ENCODE peak calls at places on chromosomes 3 and 15, in six cellular contexts. One of them, this sample, is unnamed.

GRCh38 chr15:32849769-32850668 is 132.2 kb downstream of the GREM1 start:
- DNase-seq in AG04450: peak; percentile 86
- DNase-seq in IMR-90: peak; percentile 98
- DNase-seq in activated naive CD4-positive, alpha-beta T cell treated with anti-CD3 and anti-CD28 coated beads, Interleukin-2, amount 50 U/mL, for 72 hours: no peak
- DNase-seq in tibial nerve: no peak
- DNase-seq in GM19239: no peak
- DNase-seq in this sample: no peak

GRCh38 chr3:126955004-126955790 is 27.7 kb upstream of the PLXNA1 start:
- DNase-seq in AG04450: no peak
- DNase-seq in IMR-90: no peak
- DNase-seq in activated naive CD4-positive, alpha-beta T cell treated with anti-CD3 and anti-CD28 coated beads, Interleukin-2, amount 50 U/mL, for 72 hours: no peak
- DNase-seq in tibial nerve: no peak
- DNase-seq in GM19239: no peak
- DNase-seq in this sample: no peak

GRCh38 chr3:50545781-50546180 is 21.8 kb downstream of the C3orf18 start:
- DNase-seq in AG04450: no peak
- DNase-seq in IMR-90: no peak
- DNase-seq in activated naive CD4-positive, alpha-beta T cell treated with anti-CD3 and anti-CD28 coated beads, Interleukin-2, amount 50 U/mL, for 72 hours: no peak
- DNase-seq in tibial nerve: no peak
- DNase-seq in GM19239: no peak
- DNase-seq in this sample: no peak

GRCh38 chr3:78988324-78988723 is 779.5 kb downstream of the ROBO1 start:
- DNase-seq in AG04450: no peak
- DNase-seq in IMR-90: peak; percentile 46
- DNase-seq in activated naive CD4-positive, alpha-beta T cell treated with anti-CD3 and anti-CD28 coated beads, Interleukin-2, amount 50 U/mL, for 72 hours: no peak
- DNase-seq in tibial nerve: no peak
- DNase-seq in GM19239: no peak
- DNase-seq in this sample: peak; percentile 27

GRCh38 chr3:178255315-178255714 is 280.9 kb upstream of the KCNMB2 start:
- DNase-seq in AG04450: no peak
- DNase-seq in IMR-90: peak; percentile 34
- DNase-seq in activated naive CD4-positive, alpha-beta T cell treated with anti-CD3 and anti-CD28 coated beads, Interleukin-2, amount 50 U/mL, for 72 hours: no peak
- DNase-seq in tibial nerve: no peak
- DNase-seq in GM19239: no peak
- DNase-seq in this sample: no peak

GRCh38 chr15:80779658-80780415 is 667 bp downstream of the CEMIP start:
- DNase-seq in AG04450: no peak
- DNase-seq in IMR-90: peak; percentile 43
- DNase-seq in activated naive CD4-positive, alpha-beta T cell treated with anti-CD3 and anti-CD28 coated beads, Interleukin-2, amount 50 U/mL, for 72 hours: no peak
- DNase-seq in tibial nerve: no peak
- DNase-seq in GM19239: no peak
- DNase-seq in this sample: peak; percentile 74

GRCh38 chr15:101641894-101642293 is 10.3 kb downstream of the TM2D3 start:
- DNase-seq in AG04450: no peak
- DNase-seq in IMR-90: no peak
- DNase-seq in activated naive CD4-positive, alpha-beta T cell treated with anti-CD3 and anti-CD28 coated beads, Interleukin-2, amount 50 U/mL, for 72 hours: no peak
- DNase-seq in tibial nerve: no peak
- DNase-seq in GM19239: no peak
- DNase-seq in this sample: peak; percentile 35

GRCh38 chr3:192802957-192803899 is 75.9 kb upstream of the FGF12 start:
- DNase-seq in AG04450: peak; percentile 6
- DNase-seq in IMR-90: peak; percentile 59
- DNase-seq in activated naive CD4-positive, alpha-beta T cell treated with anti-CD3 and anti-CD28 coated beads, Interleukin-2, amount 50 U/mL, for 72 hours: no peak
- DNase-seq in tibial nerve: no peak
- DNase-seq in GM19239: peak; percentile 36
- DNase-seq in this sample: peak; percentile 42

GRCh38 chr3:62277470-62277869 is 95.9 kb downstream of the FEZF2 start:
- DNase-seq in AG04450: no peak
- DNase-seq in IMR-90: no peak
- DNase-seq in activated naive CD4-positive, alpha-beta T cell treated with anti-CD3 and anti-CD28 coated beads, Interleukin-2, amount 50 U/mL, for 72 hours: no peak
- DNase-seq in tibial nerve: no peak
- DNase-seq in GM19239: no peak
- DNase-seq in this sample: peak; percentile 35

GRCh38 chr3:132348531-132348930 is 31.3 kb downstream of the ACP3 start:
- DNase-seq in AG04450: no peak
- DNase-seq in IMR-90: no peak
- DNase-seq in activated naive CD4-positive, alpha-beta T cell treated with anti-CD3 and anti-CD28 coated beads, Interleukin-2, amount 50 U/mL, for 72 hours: no peak
- DNase-seq in tibial nerve: no peak
- DNase-seq in GM19239: no peak
- DNase-seq in this sample: no peak

GRCh38 chr3:13072239-13073041 is 789 bp downstream of the IQSEC1 start:
- DNase-seq in AG04450: no peak
- DNase-seq in IMR-90: peak; percentile 2
- DNase-seq in activated naive CD4-positive, alpha-beta T cell treated with anti-CD3 and anti-CD28 coated beads, Interleukin-2, amount 50 U/mL, for 72 hours: no peak
- DNase-seq in tibial nerve: no peak
- DNase-seq in GM19239: peak; percentile 48
- DNase-seq in this sample: peak; percentile 83

GRCh38 chr15:38253448-38253847 is 812 bp downstream of the SPRED1 start:
- DNase-seq in AG04450: no peak
- DNase-seq in IMR-90: peak; percentile 75
- DNase-seq in activated naive CD4-positive, alpha-beta T cell treated with anti-CD3 and anti-CD28 coated beads, Interleukin-2, amount 50 U/mL, for 72 hours: no peak
- DNase-seq in tibial nerve: no peak
- DNase-seq in GM19239: no peak
- DNase-seq in this sample: no peak

GRCh38 chr3:52401551-52401950 is 43.4 kb downstream of the SEMA3G start:
- DNase-seq in AG04450: no peak
- DNase-seq in IMR-90: no peak
- DNase-seq in activated naive CD4-positive, alpha-beta T cell treated with anti-CD3 and anti-CD28 coated beads, Interleukin-2, amount 50 U/mL, for 72 hours: no peak
- DNase-seq in tibial nerve: no peak
- DNase-seq in GM19239: no peak
- DNase-seq in this sample: no peak

GRCh38 chr3:141493152-141493551 is 6.3 kb downstream of the RASA2 start:
- DNase-seq in AG04450: no peak
- DNase-seq in IMR-90: no peak
- DNase-seq in activated naive CD4-positive, alpha-beta T cell treated with anti-CD3 and anti-CD28 coated beads, Interleukin-2, amount 50 U/mL, for 72 hours: no peak
- DNase-seq in tibial nerve: no peak
- DNase-seq in GM19239: no peak
- DNase-seq in this sample: no peak

GRCh38 chr3:8900065-8900464 is 63.2 kb downstream of the RAD18 start:
- DNase-seq in AG04450: peak; percentile 29
- DNase-seq in IMR-90: peak; percentile 47
- DNase-seq in activated naive CD4-positive, alpha-beta T cell treated with anti-CD3 and anti-CD28 coated beads, Interleukin-2, amount 50 U/mL, for 72 hours: no peak
- DNase-seq in tibial nerve: no peak
- DNase-seq in GM19239: no peak
- DNase-seq in this sample: no peak

GRCh38 chr15:52626671-52627369 is 52.4 kb downstream of the ATOSA start:
- DNase-seq in AG04450: no peak
- DNase-seq in IMR-90: no peak
- DNase-seq in activated naive CD4-positive, alpha-beta T cell treated with anti-CD3 and anti-CD28 coated beads, Interleukin-2, amount 50 U/mL, for 72 hours: no peak
- DNase-seq in tibial nerve: no peak
- DNase-seq in GM19239: no peak
- DNase-seq in this sample: no peak

GRCh38 chr3:189908646-189909045 is 212.1 kb downstream of the P3H2 start:
- DNase-seq in AG04450: peak; percentile 13
- DNase-seq in IMR-90: peak; percentile 72
- DNase-seq in activated naive CD4-positive, alpha-beta T cell treated with anti-CD3 and anti-CD28 coated beads, Interleukin-2, amount 50 U/mL, for 72 hours: no peak
- DNase-seq in tibial nerve: no peak
- DNase-seq in GM19239: no peak
- DNase-seq in this sample: no peak

GRCh38 chr15:71171195-71171594 is 55.9 kb downstream of the THSD4 start:
- DNase-seq in AG04450: no peak
- DNase-seq in IMR-90: no peak
- DNase-seq in activated naive CD4-positive, alpha-beta T cell treated with anti-CD3 and anti-CD28 coated beads, Interleukin-2, amount 50 U/mL, for 72 hours: no peak
- DNase-seq in tibial nerve: no peak
- DNase-seq in GM19239: no peak
- DNase-seq in this sample: no peak

GRCh38 chr15:62940755-62941361 is 101.7 kb upstream of the TPM1 start:
- DNase-seq in AG04450: peak; percentile 80
- DNase-seq in IMR-90: peak; percentile 98
- DNase-seq in activated naive CD4-positive, alpha-beta T cell treated with anti-CD3 and anti-CD28 coated beads, Interleukin-2, amount 50 U/mL, for 72 hours: no peak
- DNase-seq in tibial nerve: peak; percentile 30
- DNase-seq in GM19239: no peak
- DNase-seq in this sample: peak; percentile 44

GRCh38 chr3:24139463-24140412 is 194.7 kb downstream of the NR1D2 start:
- DNase-seq in AG04450: no peak
- DNase-seq in IMR-90: no peak
- DNase-seq in activated naive CD4-positive, alpha-beta T cell treated with anti-CD3 and anti-CD28 coated beads, Interleukin-2, amount 50 U/mL, for 72 hours: no peak
- DNase-seq in tibial nerve: no peak
- DNase-seq in GM19239: no peak
- DNase-seq in this sample: no peak

GRCh38 chr3:58066842-58067241 is 58.6 kb downstream of the FLNB start:
- DNase-seq in AG04450: no peak
- DNase-seq in IMR-90: peak; percentile 72
- DNase-seq in activated naive CD4-positive, alpha-beta T cell treated with anti-CD3 and anti-CD28 coated beads, Interleukin-2, amount 50 U/mL, for 72 hours: no peak
- DNase-seq in tibial nerve: no peak
- DNase-seq in GM19239: no peak
- DNase-seq in this sample: no peak

GRCh38 chr3:72810063-72810462 is 38.2 kb downstream of the SHQ1 start:
- DNase-seq in AG04450: no peak
- DNase-seq in IMR-90: peak; percentile 25
- DNase-seq in activated naive CD4-positive, alpha-beta T cell treated with anti-CD3 and anti-CD28 coated beads, Interleukin-2, amount 50 U/mL, for 72 hours: no peak
- DNase-seq in tibial nerve: no peak
- DNase-seq in GM19239: no peak
- DNase-seq in this sample: no peak

GRCh38 chr3:97821413-97821809 is 400 bp upstream of the CRYBG3 start:
- DNase-seq in AG04450: no peak
- DNase-seq in IMR-90: no peak
- DNase-seq in activated naive CD4-positive, alpha-beta T cell treated with anti-CD3 and anti-CD28 coated beads, Interleukin-2, amount 50 U/mL, for 72 hours: no peak
- DNase-seq in tibial nerve: peak; percentile 12
- DNase-seq in GM19239: peak; percentile 3
- DNase-seq in this sample: peak; percentile 45

GRCh38 chr3:63343674-63344073 is 65.6 kb downstream of the SYNPR start:
- DNase-seq in AG04450: peak; percentile 69
- DNase-seq in IMR-90: peak; percentile 92
- DNase-seq in activated naive CD4-positive, alpha-beta T cell treated with anti-CD3 and anti-CD28 coated beads, Interleukin-2, amount 50 U/mL, for 72 hours: peak; percentile 40
- DNase-seq in tibial nerve: peak; percentile 15
- DNase-seq in GM19239: no peak
- DNase-seq in this sample: peak; percentile 81

GRCh38 chr3:159169828-159170227 is 368.0 kb downstream of the MFSD1 start:
- DNase-seq in AG04450: peak; percentile 45
- DNase-seq in IMR-90: peak; percentile 53
- DNase-seq in activated naive CD4-positive, alpha-beta T cell treated with anti-CD3 and anti-CD28 coated beads, Interleukin-2, amount 50 U/mL, for 72 hours: no peak
- DNase-seq in tibial nerve: no peak
- DNase-seq in GM19239: no peak
- DNase-seq in this sample: no peak

GRCh38 chr3:73037369-73037699 is 24.1 kb upstream of the EBLN2 start:
- DNase-seq in AG04450: no peak
- DNase-seq in IMR-90: peak; percentile 41
- DNase-seq in activated naive CD4-positive, alpha-beta T cell treated with anti-CD3 and anti-CD28 coated beads, Interleukin-2, amount 50 U/mL, for 72 hours: no peak
- DNase-seq in tibial nerve: no peak
- DNase-seq in GM19239: no peak
- DNase-seq in this sample: no peak

GRCh38 chr3:144774897-144775296 is 803.3 kb downstream of the DIPK2A start:
- DNase-seq in AG04450: no peak
- DNase-seq in IMR-90: no peak
- DNase-seq in activated naive CD4-positive, alpha-beta T cell treated with anti-CD3 and anti-CD28 coated beads, Interleukin-2, amount 50 U/mL, for 72 hours: no peak
- DNase-seq in tibial nerve: no peak
- DNase-seq in GM19239: no peak
- DNase-seq in this sample: no peak

GRCh38 chr15:45331977-45332376 is 46.4 kb downstream of the GATM start:
- DNase-seq in AG04450: no peak
- DNase-seq in IMR-90: no peak
- DNase-seq in activated naive CD4-positive, alpha-beta T cell treated with anti-CD3 and anti-CD28 coated beads, Interleukin-2, amount 50 U/mL, for 72 hours: no peak
- DNase-seq in tibial nerve: no peak
- DNase-seq in GM19239: no peak
- DNase-seq in this sample: no peak

GRCh38 chr3:165193392-165194268 is 2.6 kb downstream of the SLITRK3 start:
- DNase-seq in AG04450: no peak
- DNase-seq in IMR-90: no peak
- DNase-seq in activated naive CD4-positive, alpha-beta T cell treated with anti-CD3 and anti-CD28 coated beads, Interleukin-2, amount 50 U/mL, for 72 hours: no peak
- DNase-seq in tibial nerve: no peak
- DNase-seq in GM19239: no peak
- DNase-seq in this sample: peak; percentile 8

This sample was measured in SK-N-SH.